ENCODE peak calls at places on chromosomes 6 and 20, in seven cellular contexts. One of them, this sample, is unnamed.

GRCh38 chr6:9875605-9876353 is 539.1 kb downstream of the TFAP2A start:
- DNase-seq in stimulated activated CD8-positive, alpha-beta memory T cell treated with anti-CD3 and anti-CD28 coated beads, Interleukin-4, amount 100 ng/mL, for 4 hours: no peak
- DNase-seq in transverse colon: no peak
- DNase-seq in fibroblast of mammary gland: no peak
- DNase-seq in germinal center: no peak
- DNase-seq in NCI-H226: peak
- DNase-seq in Right ventricle myocardium superior: no peak
- DNase-seq in this sample: no peak

GRCh38 chr6:36701401-36701991 is 3.9 kb downstream of the RAB44 start:
- DNase-seq in stimulated activated CD8-positive, alpha-beta memory T cell treated with anti-CD3 and anti-CD28 coated beads, Interleukin-4, amount 100 ng/mL, for 4 hours: no peak
- DNase-seq in transverse colon: no peak
- DNase-seq in fibroblast of mammary gland: no peak
- DNase-seq in germinal center: no peak
- DNase-seq in NCI-H226: peak
- DNase-seq in Right ventricle myocardium superior: no peak
- DNase-seq in this sample: peak

GRCh38 chr6:134318396-134319281 is 727 bp upstream of the SGK1 start:
- DNase-seq in stimulated activated CD8-positive, alpha-beta memory T cell treated with anti-CD3 and anti-CD28 coated beads, Interleukin-4, amount 100 ng/mL, for 4 hours: no peak
- DNase-seq in transverse colon: no peak
- DNase-seq in fibroblast of mammary gland: no peak
- DNase-seq in germinal center: no peak
- DNase-seq in NCI-H226: no peak
- DNase-seq in Right ventricle myocardium superior: no peak
- DNase-seq in this sample: no peak

GRCh38 chr20:14861028-14861699 is 523.8 kb upstream of the FLRT3 start:
- DNase-seq in stimulated activated CD8-positive, alpha-beta memory T cell treated with anti-CD3 and anti-CD28 coated beads, Interleukin-4, amount 100 ng/mL, for 4 hours: no peak
- DNase-seq in transverse colon: no peak
- DNase-seq in fibroblast of mammary gland: no peak
- DNase-seq in germinal center: no peak
- DNase-seq in NCI-H226: no peak
- DNase-seq in Right ventricle myocardium superior: no peak
- DNase-seq in this sample: no peak

GRCh38 chr6:111096246-111096645 is 8.9 kb downstream of the SLC16A10 start:
- DNase-seq in stimulated activated CD8-positive, alpha-beta memory T cell treated with anti-CD3 and anti-CD28 coated beads, Interleukin-4, amount 100 ng/mL, for 4 hours: no peak
- DNase-seq in transverse colon: peak
- DNase-seq in fibroblast of mammary gland: no peak
- DNase-seq in germinal center: no peak
- DNase-seq in NCI-H226: peak
- DNase-seq in Right ventricle myocardium superior: no peak
- DNase-seq in this sample: no peak

GRCh38 chr6:19312291-19312978 is 524.7 kb upstream of the ID4 start:
- DNase-seq in stimulated activated CD8-positive, alpha-beta memory T cell treated with anti-CD3 and anti-CD28 coated beads, Interleukin-4, amount 100 ng/mL, for 4 hours: no peak
- DNase-seq in transverse colon: no peak
- DNase-seq in fibroblast of mammary gland: no peak
- DNase-seq in germinal center: no peak
- DNase-seq in NCI-H226: no peak
- DNase-seq in Right ventricle myocardium superior: no peak
- DNase-seq in this sample: no peak

GRCh38 chr6:31122803-31123706 is 2.8 kb upstream of the CDSN start:
- DNase-seq in stimulated activated CD8-positive, alpha-beta memory T cell treated with anti-CD3 and anti-CD28 coated beads, Interleukin-4, amount 100 ng/mL, for 4 hours: no peak
- DNase-seq in transverse colon: no peak
- DNase-seq in fibroblast of mammary gland: peak
- DNase-seq in germinal center: no peak
- DNase-seq in NCI-H226: peak
- DNase-seq in Right ventricle myocardium superior: peak
- DNase-seq in this sample: peak

GRCh38 chr20:46400253-46400652 is 6.2 kb downstream of the ELMO2 start:
- DNase-seq in stimulated activated CD8-positive, alpha-beta memory T cell treated with anti-CD3 and anti-CD28 coated beads, Interleukin-4, amount 100 ng/mL, for 4 hours: no peak
- DNase-seq in transverse colon: no peak
- DNase-seq in fibroblast of mammary gland: peak
- DNase-seq in germinal center: no peak
- DNase-seq in NCI-H226: no peak
- DNase-seq in Right ventricle myocardium superior: peak
- DNase-seq in this sample: peak

GRCh38 chr6:112251170-112251945 is 3.0 kb downstream of the LAMA4 start:
- DNase-seq in stimulated activated CD8-positive, alpha-beta memory T cell treated with anti-CD3 and anti-CD28 coated beads, Interleukin-4, amount 100 ng/mL, for 4 hours: no peak
- DNase-seq in transverse colon: peak
- DNase-seq in fibroblast of mammary gland: peak
- DNase-seq in germinal center: no peak
- DNase-seq in NCI-H226: no peak
- DNase-seq in Right ventricle myocardium superior: peak
- DNase-seq in this sample: peak

GRCh38 chr6:119348308-119349040 is 1.1 kb downstream of the MAN1A1 start:
- DNase-seq in stimulated activated CD8-positive, alpha-beta memory T cell treated with anti-CD3 and anti-CD28 coated beads, Interleukin-4, amount 100 ng/mL, for 4 hours: no peak
- DNase-seq in transverse colon: peak
- DNase-seq in fibroblast of mammary gland: no peak
- DNase-seq in germinal center: peak
- DNase-seq in NCI-H226: no peak
- DNase-seq in Right ventricle myocardium superior: peak
- DNase-seq in this sample: peak

GRCh38 chr20:22623211-22623610 is 38.8 kb upstream of the FOXA2 start:
- DNase-seq in stimulated activated CD8-positive, alpha-beta memory T cell treated with anti-CD3 and anti-CD28 coated beads, Interleukin-4, amount 100 ng/mL, for 4 hours: no peak
- DNase-seq in transverse colon: no peak
- DNase-seq in fibroblast of mammary gland: peak
- DNase-seq in germinal center: no peak
- DNase-seq in NCI-H226: peak
- DNase-seq in Right ventricle myocardium superior: no peak
- DNase-seq in this sample: no peak

GRCh38 chr6:43308101-43308989 is at the start of gene CRIP3:
- DNase-seq in stimulated activated CD8-positive, alpha-beta memory T cell treated with anti-CD3 and anti-CD28 coated beads, Interleukin-4, amount 100 ng/mL, for 4 hours: peak
- DNase-seq in transverse colon: peak
- DNase-seq in fibroblast of mammary gland: peak
- DNase-seq in germinal center: peak
- DNase-seq in NCI-H226: no peak
- DNase-seq in Right ventricle myocardium superior: peak
- DNase-seq in this sample: no peak

GRCh38 chr6:134529921-134530320 is 212.0 kb upstream of the SGK1 start:
- DNase-seq in stimulated activated CD8-positive, alpha-beta memory T cell treated with anti-CD3 and anti-CD28 coated beads, Interleukin-4, amount 100 ng/mL, for 4 hours: no peak
- DNase-seq in transverse colon: no peak
- DNase-seq in fibroblast of mammary gland: peak
- DNase-seq in germinal center: no peak
- DNase-seq in NCI-H226: peak
- DNase-seq in Right ventricle myocardium superior: no peak
- DNase-seq in this sample: no peak